ENCODE peak calls at places on chromosomes 3 and 15, in six cellular contexts. One of them, this sample, is unnamed.

GRCh38 chr3:127074900-127075360 is 92.0 kb downstream of the PLXNA1 start:
- DNase-seq in H1: no peak
- DNase-seq in A549: no peak
- DNase-seq in SK-N-SH: peak
- DNase-seq in HepG2: no peak
- DNase-seq in GM12878: peak
- DNase-seq in this sample: no peak

GRCh38 chr15:76576526-76577279 is 240.1 kb downstream of the ISL2 start:
- DNase-seq in H1: no peak
- DNase-seq in A549: peak
- DNase-seq in SK-N-SH: no peak
- DNase-seq in HepG2: peak
- DNase-seq in GM12878: peak
- DNase-seq in this sample: no peak

GRCh38 chr3:194757629-194758028 is 71.9 kb downstream of the FAM43A start:
- DNase-seq in H1: no peak
- DNase-seq in A549: no peak
- DNase-seq in SK-N-SH: peak
- DNase-seq in HepG2: no peak
- DNase-seq in GM12878: no peak
- DNase-seq in this sample: no peak

GRCh38 chr3:14152233-14152962 is 26.0 kb downstream of the XPC start:
- DNase-seq in H1: no peak
- DNase-seq in A549: no peak
- DNase-seq in SK-N-SH: no peak
- DNase-seq in HepG2: no peak
- DNase-seq in GM12878: no peak
- DNase-seq in this sample: peak

GRCh38 chr3:37241880-37242279 is 67.5 kb upstream of the LRRFIP2 start:
- DNase-seq in H1: no peak
- DNase-seq in A549: no peak
- DNase-seq in SK-N-SH: no peak
- DNase-seq in HepG2: no peak
- DNase-seq in GM12878: no peak
- DNase-seq in this sample: no peak

GRCh38 chr3:136802481-136802996 is 16.4 kb upstream of the SLC35G2 start:
- DNase-seq in H1: no peak
- DNase-seq in A549: no peak
- DNase-seq in SK-N-SH: no peak
- DNase-seq in HepG2: no peak
- DNase-seq in GM12878: no peak
- DNase-seq in this sample: no peak

GRCh38 chr3:180700941-180701340 is 21.7 kb upstream of the CCDC39 start:
- DNase-seq in H1: no peak
- DNase-seq in A549: no peak
- DNase-seq in SK-N-SH: no peak
- DNase-seq in HepG2: no peak
- DNase-seq in GM12878: no peak
- DNase-seq in this sample: no peak

GRCh38 chr3:127690823-127691452 is 18.2 kb downstream of the ABTB1 start:
- DNase-seq in H1: no peak
- DNase-seq in A549: peak
- DNase-seq in SK-N-SH: peak
- DNase-seq in HepG2: peak
- DNase-seq in GM12878: no peak
- DNase-seq in this sample: no peak

GRCh38 chr3:13657660-13658435 is 108.9 kb downstream of the FBLN2 start:
- DNase-seq in H1: no peak
- DNase-seq in A549: peak
- DNase-seq in SK-N-SH: peak
- DNase-seq in HepG2: no peak
- DNase-seq in GM12878: no peak
- DNase-seq in this sample: peak

GRCh38 chr3:52204337-52205073 is 6.5 kb downstream of the ALAS1 start:
- DNase-seq in H1: no peak
- DNase-seq in A549: no peak
- DNase-seq in SK-N-SH: no peak
- DNase-seq in HepG2: peak
- DNase-seq in GM12878: no peak
- DNase-seq in this sample: no peak

GRCh38 chr3:15327941-15328340 is 4.4 kb downstream of the SH3BP5 start:
- DNase-seq in H1: no peak
- DNase-seq in A549: no peak
- DNase-seq in SK-N-SH: no peak
- DNase-seq in HepG2: no peak
- DNase-seq in GM12878: no peak
- DNase-seq in this sample: no peak

GRCh38 chr15:68353418-68354145 is 76.0 kb downstream of the FEM1B start:
- DNase-seq in H1: no peak
- DNase-seq in A549: no peak
- DNase-seq in SK-N-SH: no peak
- DNase-seq in HepG2: no peak
- DNase-seq in GM12878: no peak
- DNase-seq in this sample: no peak

GRCh38 chr3:62833538-62833937 is 41.7 kb downstream of the CADPS start:
- DNase-seq in H1: no peak
- DNase-seq in A549: peak
- DNase-seq in SK-N-SH: peak
- DNase-seq in HepG2: peak
- DNase-seq in GM12878: no peak
- DNase-seq in this sample: peak

GRCh38 chr3:152071924-152072323 is 196.8 kb upstream of the MBNL1 start:
- DNase-seq in H1: no peak
- DNase-seq in A549: peak
- DNase-seq in SK-N-SH: peak
- DNase-seq in HepG2: peak
- DNase-seq in GM12878: no peak
- DNase-seq in this sample: peak

GRCh38 chr3:191768421-191768820 is 307.5 kb downstream of the PYDC2 start:
- DNase-seq in H1: no peak
- DNase-seq in A549: peak
- DNase-seq in SK-N-SH: no peak
- DNase-seq in HepG2: no peak
- DNase-seq in GM12878: no peak
- DNase-seq in this sample: no peak

GRCh38 chr3:181417748-181418147 is 294.0 kb upstream of the SOX2 start:
- DNase-seq in H1: no peak
- DNase-seq in A549: no peak
- DNase-seq in SK-N-SH: peak
- DNase-seq in HepG2: no peak
- DNase-seq in GM12878: no peak
- DNase-seq in this sample: no peak

GRCh38 chr3:185820973-185821758 is 3.7 kb downstream of the IGF2BP2 start:
- DNase-seq in H1: no peak
- DNase-seq in A549: peak
- DNase-seq in SK-N-SH: peak
- DNase-seq in HepG2: peak
- DNase-seq in GM12878: no peak
- DNase-seq in this sample: peak

GRCh38 chr15:99749386-99749785 is 16.1 kb upstream of the LYSMD4 start:
- DNase-seq in H1: no peak
- DNase-seq in A549: no peak
- DNase-seq in SK-N-SH: no peak
- DNase-seq in HepG2: peak
- DNase-seq in GM12878: no peak
- DNase-seq in this sample: no peak

GRCh38 chr3:32399030-32399620 is 7.5 kb downstream of the CMTM7 start:
- DNase-seq in H1: no peak
- DNase-seq in A549: peak
- DNase-seq in SK-N-SH: peak
- DNase-seq in HepG2: peak
- DNase-seq in GM12878: no peak
- DNase-seq in this sample: peak

GRCh38 chr3:124886168-124887051 is 755 bp downstream of the ITGB5 start:
- DNase-seq in H1: no peak
- DNase-seq in A549: peak
- DNase-seq in SK-N-SH: peak
- DNase-seq in HepG2: peak
- DNase-seq in GM12878: no peak
- DNase-seq in this sample: peak

GRCh38 chr3:184338538-184338945 is 1.1 kb downstream of the FAM131A start:
- DNase-seq in H1: peak
- DNase-seq in A549: no peak
- DNase-seq in SK-N-SH: peak
- DNase-seq in HepG2: no peak
- DNase-seq in GM12878: no peak
- DNase-seq in this sample: no peak

GRCh38 chr3:127022849-127023248 is 39.9 kb downstream of the PLXNA1 start:
- DNase-seq in H1: no peak
- DNase-seq in A549: no peak
- DNase-seq in SK-N-SH: no peak
- DNase-seq in HepG2: no peak
- DNase-seq in GM12878: no peak
- DNase-seq in this sample: no peak

GRCh38 chr15:101526442-101526841 is 36.9 kb upstream of the PCSK6 start:
- DNase-seq in H1: no peak
- DNase-seq in A549: no peak
- DNase-seq in SK-N-SH: no peak
- DNase-seq in HepG2: no peak
- DNase-seq in GM12878: no peak
- DNase-seq in this sample: no peak

GRCh38 chr3:134694445-134694844 is 43.6 kb upstream of the KY start:
- DNase-seq in H1: no peak
- DNase-seq in A549: no peak
- DNase-seq in SK-N-SH: no peak
- DNase-seq in HepG2: no peak
- DNase-seq in GM12878: no peak
- DNase-seq in this sample: no peak
- TF ChIP-seq CHD2 in H1: no peak
- TF ChIP-seq CHD2 in A549: no peak
- TF ChIP-seq CHD2 in SK-N-SH: no peak
- TF ChIP-seq CHD2 in HepG2: no peak
- TF ChIP-seq CHD2 in GM12878: no peak
- TF ChIP-seq CHD2 in this sample: no peak

DNA sequence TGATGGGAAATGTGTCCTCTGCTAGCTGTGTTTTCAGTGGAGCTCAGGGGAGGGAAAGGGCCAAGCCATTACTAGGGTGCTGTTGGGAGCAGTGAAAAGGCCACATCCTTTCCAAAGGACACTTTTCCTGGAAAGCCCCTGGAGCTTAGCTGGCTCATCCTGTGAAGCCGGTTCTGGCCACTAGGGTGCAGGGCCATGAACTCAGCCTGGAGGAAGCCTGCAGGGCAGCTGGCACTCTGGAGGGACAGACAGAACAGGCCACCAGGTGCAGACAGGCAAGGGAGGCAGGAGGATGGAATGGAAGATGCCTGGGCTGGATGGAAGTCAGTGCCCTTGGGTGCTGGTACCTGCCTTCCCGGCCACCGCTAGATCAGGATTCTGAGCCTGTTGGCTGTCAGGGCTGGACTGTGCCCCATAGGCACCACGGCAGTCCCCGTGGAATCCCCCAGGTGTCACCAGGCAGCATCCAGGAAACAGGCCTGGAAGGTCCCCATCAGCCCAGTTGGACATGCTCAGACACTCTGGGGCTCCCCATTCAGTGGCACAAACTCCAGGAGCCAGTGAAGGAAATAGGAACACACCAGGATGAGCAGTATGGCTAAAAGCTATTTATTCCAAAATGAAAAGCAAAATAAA is 76.2 kb upstream of the C2CD4B start:
- DNase-seq in H1: peak
- DNase-seq in A549: peak
- DNase-seq in SK-N-SH: no peak
- DNase-seq in HepG2: peak
- DNase-seq in GM12878: no peak
- DNase-seq in this sample: no peak
- TF ChIP-seq CHD2 in H1: no peak
- TF ChIP-seq CHD2 in A549: no peak
- TF ChIP-seq CHD2 in SK-N-SH: no peak
- TF ChIP-seq CHD2 in HepG2: no peak
- TF ChIP-seq CHD2 in GM12878: no peak
- TF ChIP-seq CHD2 in this sample: no peak

DNA sequence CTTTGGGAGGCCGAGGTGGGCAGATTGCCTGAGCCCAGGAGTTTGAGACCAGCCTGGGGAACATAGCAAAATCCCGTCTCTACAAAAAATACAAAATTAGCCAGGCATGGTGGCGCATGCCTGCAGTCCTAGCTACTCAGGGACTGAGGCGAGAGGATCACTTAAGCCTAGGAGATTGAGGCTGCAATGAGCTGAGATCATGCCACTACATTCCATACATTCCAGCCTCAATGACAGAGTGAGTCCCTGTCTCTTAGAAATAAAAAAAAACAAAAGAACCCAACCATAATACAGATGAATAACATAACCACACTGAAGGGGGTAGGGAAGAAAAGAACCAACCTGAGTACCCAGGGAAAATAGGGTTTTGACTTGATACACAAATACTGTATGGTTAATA is 19.7 kb upstream of the CGNL1 start:
- DNase-seq in H1: no peak
- DNase-seq in A549: no peak
- DNase-seq in SK-N-SH: no peak
- DNase-seq in HepG2: peak
- DNase-seq in GM12878: no peak
- DNase-seq in this sample: no peak
- TF ChIP-seq CHD2 in H1: no peak
- TF ChIP-seq CHD2 in A549: no peak
- TF ChIP-seq CHD2 in SK-N-SH: no peak
- TF ChIP-seq CHD2 in HepG2: no peak
- TF ChIP-seq CHD2 in GM12878: no peak
- TF ChIP-seq CHD2 in this sample: no peak

GRCh38 chr3:57675530-57675929 is 17.3 kb downstream of the DENND6A start:
- DNase-seq in H1: no peak
- DNase-seq in A549: no peak
- DNase-seq in SK-N-SH: no peak
- DNase-seq in HepG2: no peak
- DNase-seq in GM12878: no peak
- DNase-seq in this sample: no peak
- TF ChIP-seq CHD2 in H1: no peak
- TF ChIP-seq CHD2 in A549: no peak
- TF ChIP-seq CHD2 in SK-N-SH: no peak
- TF ChIP-seq CHD2 in HepG2: no peak
- TF ChIP-seq CHD2 in GM12878: no peak
- TF ChIP-seq CHD2 in this sample: no peak

GRCh38 chr15:27222479-27222878 is 251.5 kb downstream of the GABRG3 start:
- DNase-seq in H1: no peak
- DNase-seq in A549: peak
- DNase-seq in SK-N-SH: no peak
- DNase-seq in HepG2: no peak
- DNase-seq in GM12878: no peak
- DNase-seq in this sample: no peak
- TF ChIP-seq CHD2 in H1: no peak
- TF ChIP-seq CHD2 in A549: no peak
- TF ChIP-seq CHD2 in SK-N-SH: no peak
- TF ChIP-seq CHD2 in HepG2: no peak
- TF ChIP-seq CHD2 in GM12878: no peak
- TF ChIP-seq CHD2 in this sample: no peak

GRCh38 chr3:144350125-144350524 is 378.5 kb downstream of the DIPK2A start:
- DNase-seq in H1: no peak
- DNase-seq in A549: no peak
- DNase-seq in SK-N-SH: no peak
- DNase-seq in HepG2: no peak
- DNase-seq in GM12878: no peak
- DNase-seq in this sample: no peak
- TF ChIP-seq CHD2 in H1: no peak
- TF ChIP-seq CHD2 in A549: no peak
- TF ChIP-seq CHD2 in SK-N-SH: no peak
- TF ChIP-seq CHD2 in HepG2: no peak
- TF ChIP-seq CHD2 in GM12878: no peak
- TF ChIP-seq CHD2 in this sample: no peak

This sample was measured in K562.